ENCODE peak calls at places on chromosomes 4 and X, in seven cellular contexts. K is Peyer's patch, T is uterus, H is IMR-90, A is A549, Z is transverse colon, X is right lobe of liver. N is an unnamed sample.

GRCh38 chrX:133412665-133413064 is 2.6 kb downstream of the GPC4 start:
- DNase-seq in X (no peak), K (no peak), H (no peak), A (no peak), Z (no peak), T (no peak), N (no peak)

GRCh38 chr4:122625156-122625555 is 4.3 kb upstream of the IL21 start:
- DNase-seq in H (peak), X (no peak), A (no peak), Z (no peak), T (no peak), K (no peak), N (no peak)

GRCh38 chr4:150126201-150126879 is 48.1 kb downstream of the DCLK2 start:
- DNase-seq in T (no peak), Z (no peak), K (no peak), X (no peak), A (no peak), H (peak), N (no peak)

GRCh38 chr4:52862605-52863236 is 604 bp downstream of the RASL11B start:
- DNase-seq in Z (no peak), T (no peak), K (no peak), A (no peak), X (no peak), H (no peak), N (no peak)

GRCh38 chrX:53074987-53075386 is 7.2 kb upstream of the TSPYL2 start:
- DNase-seq in A (no peak), K (no peak), T (no peak), H (no peak), Z (no peak), X (no peak), N (no peak)

GRCh38 chr4:100983426-100983825 is 363.9 kb downstream of the PPP3CA start:
- DNase-seq in T (no peak), Z (no peak), A (no peak), H (no peak), K (no peak), X (no peak), N (no peak)

GRCh38 chr4:128163177-128164117 is 102.3 kb downstream of the LARP1B start:
- DNase-seq in H (peak), X (no peak), K (no peak), A (peak), Z (no peak), T (no peak), N (no peak)

GRCh38 chr4:86557526-86557925 is 36.6 kb upstream of the PTPN13 start:
- DNase-seq in X (no peak), Z (no peak), K (no peak), H (peak), A (no peak), T (no peak), N (no peak)

GRCh38 chr4:110487873-110488272 is 11.9 kb downstream of the ENPEP start:
- DNase-seq in X (no peak), K (no peak), T (no peak), Z (no peak), A (no peak), H (no peak), N (no peak)

GRCh38 chrX:1767026-1767425 is 152.2 kb downstream of the ASMT start:
- DNase-seq in H (no peak), T (no peak), Z (no peak), A (no peak), K (no peak), X (no peak), N (no peak)

GRCh38 chr4:176288020-176288419 is 19.0 kb upstream of the ASB5 start:
- DNase-seq in K (no peak), A (no peak), T (no peak), H (no peak), X (no peak), Z (no peak), N (no peak)

GRCh38 chr4:11628093-11628725 is 199.5 kb upstream of the HS3ST1 start:
- DNase-seq in T (no peak), Z (no peak), H (peak), X (no peak), K (no peak), A (no peak), N (no peak)

DNA sequence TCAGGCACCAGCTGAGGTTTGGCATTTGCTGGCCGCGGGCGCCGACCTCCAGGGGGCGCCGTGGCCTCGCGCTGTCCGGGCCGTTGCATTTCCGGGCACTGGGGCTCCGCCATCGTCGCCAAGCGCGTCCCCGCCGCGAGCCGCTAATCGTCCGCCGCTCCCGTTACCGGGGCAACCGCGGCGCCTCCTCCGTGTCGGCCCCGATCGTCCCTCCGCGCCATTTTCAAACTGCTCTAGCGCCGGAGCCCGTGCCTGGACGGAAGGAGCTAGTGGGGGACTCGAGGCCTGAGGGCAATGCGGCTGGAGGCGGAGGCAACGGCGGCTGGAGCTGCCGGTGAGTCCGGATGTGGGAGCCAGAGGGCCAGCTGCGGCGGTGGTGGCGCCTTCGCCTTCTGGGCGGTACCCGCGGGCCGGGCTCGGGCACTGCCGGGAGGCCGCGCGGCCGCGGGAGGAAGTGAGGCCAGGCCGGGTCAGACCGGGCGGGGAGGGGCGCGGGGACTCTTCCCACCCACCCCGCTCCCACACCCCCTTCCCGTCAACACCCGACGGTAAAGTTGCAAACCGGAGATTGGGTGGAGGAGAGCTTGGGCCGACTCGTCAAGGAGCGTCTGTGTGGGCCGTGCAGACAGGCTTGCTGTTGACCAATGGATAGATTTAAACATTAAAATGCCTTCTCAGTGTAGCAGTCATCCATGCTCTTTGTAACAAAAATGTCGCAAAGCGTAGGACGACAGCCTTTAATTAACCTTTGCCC is at the start of gene CEP135:
- DNase-seq in T (peak), Z (peak), H (peak), K (peak), X (peak), A (peak), N (peak)
- TF ChIP-seq POLR2A in T (peak), Z (peak), H (peak), K (no peak), X (peak), A (peak), N (no peak)

GRCh38 chr4:98786866-98787265 is 128.5 kb upstream of the TSPAN5 start:
- DNase-seq in A (no peak), H (peak), T (no peak), X (no peak), K (no peak), Z (no peak), N (no peak)
- TF ChIP-seq CTCF in A (peak), H (peak), T (no peak), X (no peak), K (no peak), Z (no peak), N (no peak)

DNA sequence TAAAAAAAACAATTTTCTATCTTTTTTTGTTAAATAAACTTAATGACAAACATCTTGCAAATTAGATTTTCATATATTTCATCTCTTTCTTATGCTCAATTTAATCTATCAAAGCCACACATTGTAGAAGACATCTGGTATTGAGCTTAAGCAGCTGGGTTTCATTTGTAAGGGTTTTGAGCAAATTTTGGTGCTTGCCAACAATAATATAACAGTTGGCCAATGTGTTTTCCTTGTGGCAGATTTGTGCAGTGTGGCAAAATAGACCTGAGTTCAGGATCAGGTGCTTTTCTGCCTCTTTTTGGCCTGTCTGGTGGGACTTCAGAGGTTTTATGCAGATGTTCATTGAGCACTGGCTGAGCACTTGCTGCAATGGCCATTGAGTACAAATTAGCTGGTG is 301.9 kb downstream of the BMPR1B start:
- DNase-seq in K (no peak), A (no peak), X (no peak), Z (no peak), T (no peak), H (no peak), N (no peak)
- TF ChIP-seq POLR2A in K (no peak), A (no peak), X (no peak), Z (no peak), T (no peak), H (no peak), N (no peak)

GRCh38 chr4:28177641-28178040 is 1317.0 kb downstream of the STIM2 start:
- DNase-seq in A (no peak), H (no peak), K (no peak), Z (no peak), T (no peak), X (no peak), N (no peak)
- TF ChIP-seq CTCF in A (no peak), H (no peak), K (no peak), Z (no peak), T (no peak), X (no peak), N (no peak)

N was measured in esophagus squamous epithelium.